ENCODE peak calls at places on chromosomes 7 and 10, in nine cellular contexts. Q, O, J, E, I, N, P, B and F are unnamed samples.

GRCh38 chr7:7761974-7762769 is 43.8 kb upstream of the RPA3 start:
- DNase-seq in Q (no peak), O (no peak), J (peak; percentile 56), E (no peak), I (no peak), N (peak; percentile 41), P (peak; percentile 40), B (no peak), F (no peak)

GRCh38 chr7:55449992-55450535 is 84.9 kb downstream of the LANCL2 start:
- DNase-seq in Q (no peak), O (no peak), J (no peak), E (no peak), I (no peak), N (no peak), P (no peak), B (no peak), F (no peak)

GRCh38 chr10:93873427-93874115 is 20.2 kb upstream of the SLC35G1 start:
- DNase-seq in Q (no peak), O (no peak), J (no peak), E (no peak), I (no peak), N (peak; percentile 42), P (no peak), B (no peak), F (no peak)

GRCh38 chr10:5297466-5297865 is 67.3 kb upstream of the UCN3 start:
- DNase-seq in Q (no peak), O (no peak), J (peak; percentile 64), E (no peak), I (no peak), N (peak; percentile 28), P (peak; percentile 25), B (peak; percentile 36), F (no peak)

GRCh38 chr10:90051474-90051873 is 350.1 kb downstream of the KIF20B start:
- DNase-seq in Q (no peak), O (no peak), J (no peak), E (no peak), I (no peak), N (no peak), P (no peak), B (no peak), F (peak; percentile 80)

GRCh38 chr7:152330827-152331226 is 105.0 kb downstream of the KMT2C start:
- DNase-seq in Q (no peak), O (no peak), J (no peak), E (no peak), I (no peak), N (no peak), P (no peak), B (no peak), F (no peak)

GRCh38 chr10:4051408-4052151 is 266.6 kb upstream of the KLF6 start:
- DNase-seq in Q (no peak), O (no peak), J (peak; percentile 40), E (no peak), I (no peak), N (no peak), P (no peak), B (no peak), F (no peak)

GRCh38 chr7:106262268-106262881 is 22.4 kb downstream of the NAMPT start:
- DNase-seq in Q (no peak), O (no peak), J (no peak), E (no peak), I (no peak), N (no peak), P (no peak), B (no peak), F (no peak)

GRCh38 chr7:26397326-26397725 is 105.7 kb downstream of the SNX10 start:
- DNase-seq in Q (no peak), O (no peak), J (no peak), E (no peak), I (no peak), N (no peak), P (no peak), B (no peak), F (no peak)